ENCODE peak calls at places on chromosomes 7 and 10, in seven cellular contexts. L is effector CD4-positive, alpha-beta T cell; M is posterior cingulate gyrus; U is iPS-NIHi11; Y is stromal cell of bone marrow; O is NCI-H1092; P is stimulated activated CD8-positive, alpha-beta memory T cell treated with anti-CD3 and anti-CD28 coated beads, Interleukin-15, amount 100 ng/mL, for 48 hours. K is an unnamed sample.

GRCh38 chr10:8444630-8445029 is 390.1 kb downstream of the GATA3 start:
- DNase-seq in Y (no peak), M (no peak), U (peak; percentile 57), O (no peak), L (no peak), P (peak; percentile 17), K (peak; percentile 29)

GRCh38 chr7:132154248-132154647 is 422.0 kb downstream of the PLXNA4 start:
- DNase-seq in P (no peak), L (no peak), Y (no peak), U (no peak), O (no peak), M (no peak), K (no peak)

GRCh38 chr7:37107047-37107446 is 341.6 kb downstream of the ELMO1 start:
- DNase-seq in Y (no peak), O (no peak), L (no peak), P (no peak), M (no peak), U (no peak), K (no peak)

GRCh38 chr7:96621932-96622331 is 87.7 kb downstream of the SEM1 start:
- DNase-seq in P (no peak), O (no peak), M (no peak), L (no peak), U (no peak), Y (no peak), K (no peak)

GRCh38 chr10:126777726-126778125 is 107.2 kb upstream of the C10orf90 start:
- DNase-seq in M (no peak), L (no peak), O (no peak), U (peak; percentile 35), P (no peak), Y (no peak), K (no peak)

GRCh38 chr10:126147866-126148578 is 240.3 kb downstream of the ADAM12 start:
- DNase-seq in M (no peak), P (no peak), Y (peak; percentile 56), O (no peak), U (no peak), L (no peak), K (no peak)

GRCh38 chr7:158494162-158494586 is 93.4 kb downstream of the PTPRN2 start:
- DNase-seq in Y (no peak), L (no peak), U (no peak), P (no peak), M (peak; percentile 79), O (no peak), K (no peak)

GRCh38 chr7:98229991-98230745 is 18.9 kb downstream of the BHLHA15 start:
- DNase-seq in L (no peak), Y (no peak), P (no peak), M (peak; percentile 57), U (peak; percentile 41), O (no peak), K (no peak)

GRCh38 chr10:72322030-72322279 is 32.8 kb downstream of the DNAJB12 start:
- DNase-seq in L (no peak), Y (no peak), O (no peak), M (no peak), U (no peak), P (no peak), K (no peak)

GRCh38 chr7:142817506-142817905 is 37.4 kb upstream of the EPHB6 start:
- DNase-seq in O (no peak), Y (no peak), P (no peak), L (no peak), M (no peak), U (no peak), K (no peak)

GRCh38 chr10:90484518-90484917 is 373.3 kb downstream of the HTR7 start:
- DNase-seq in P (no peak), Y (peak; percentile 18), O (no peak), L (no peak), U (no peak), M (no peak), K (no peak)

GRCh38 chr7:27992755-27993478 is 187.7 kb downstream of the JAZF1 start:
- DNase-seq in M (no peak), U (no peak), L (no peak), Y (no peak), O (peak; percentile 71), P (no peak), K (no peak)

GRCh38 chr10:58943234-58943633 is 233.2 kb upstream of the PHYHIPL start:
- DNase-seq in P (no peak), L (no peak), M (no peak), U (no peak), O (no peak), Y (peak; percentile 61), K (no peak)

GRCh38 chr7:151014950-151015349 is 9.3 kb downstream of the ATG9B start:
- DNase-seq in L (no peak), U (no peak), M (no peak), O (no peak), Y (no peak), P (no peak), K (no peak)

GRCh38 chr10:33386926-33387325 is 52.5 kb upstream of the NRP1 start:
- DNase-seq in O (no peak), Y (no peak), M (no peak), P (no peak), L (no peak), U (no peak), K (no peak)

GRCh38 chr7:97126483-97127171 is 9.1 kb downstream of the SDHAF3 start:
- DNase-seq in M (no peak), P (no peak), U (peak; percentile 6), Y (no peak), L (no peak), O (no peak), K (no peak)

GRCh38 chr10:127834221-127834620 is 58.5 kb downstream of the CLRN3 start:
- DNase-seq in Y (no peak), U (no peak), O (no peak), M (no peak), P (no peak), L (no peak), K (no peak)

GRCh38 chr7:67754651-67755050 is 758.0 kb downstream of the TYW1 start:
- DNase-seq in P (no peak), M (no peak), L (no peak), O (no peak), U (no peak), Y (no peak), K (no peak)

GRCh38 chr7:127844165-127844564 is 187.1 kb downstream of the LRRC4 start:
- DNase-seq in P (no peak), Y (no peak), L (no peak), U (no peak), M (no peak), O (no peak), K (no peak)

GRCh38 chr10:80413152-80413996 is 5.0 kb downstream of the PRXL2A start:
- DNase-seq in U (peak; percentile 29), P (no peak), M (no peak), O (no peak), Y (no peak), L (no peak), K (no peak)

GRCh38 chr7:156532016-156532602 is 108.5 kb upstream of the RNF32 start:
- DNase-seq in U (no peak), O (no peak), L (no peak), M (no peak), Y (no peak), P (no peak), K (no peak)

GRCh38 chr7:66602159-66602558 is 26.5 kb upstream of the KCTD7 start:
- DNase-seq in L (no peak), M (peak; percentile 23), Y (no peak), P (no peak), O (no peak), U (no peak), K (no peak)

GRCh38 chr10:43294241-43294658 is 27.4 kb upstream of the RASGEF1A start:
- DNase-seq in O (no peak), P (no peak), L (peak; percentile 27), U (no peak), M (peak; percentile 58), Y (no peak), K (peak; percentile 23)

GRCh38 chr10:8453587-8453986 is 399.1 kb downstream of the GATA3 start:
- DNase-seq in M (no peak), P (no peak), U (no peak), O (no peak), L (no peak), Y (peak; percentile 11), K (no peak)

GRCh38 chr10:110568055-110568735 is 700 bp downstream of the SMC3 start:
- DNase-seq in P (peak; percentile 42), M (peak; percentile 89), L (peak; percentile 40), U (peak; percentile 62), O (peak; percentile 10), Y (no peak), K (peak; percentile 33)

GRCh38 chr7:157355784-157356511 is 19.1 kb downstream of the DNAJB6 start:
- DNase-seq in U (no peak), M (peak; percentile 90), O (no peak), Y (no peak), P (no peak), L (no peak), K (no peak)

GRCh38 chr10:72679838-72680241 is 12.1 kb upstream of the MCU start:
- DNase-seq in M (no peak), P (no peak), O (no peak), L (no peak), U (no peak), Y (no peak), K (no peak)

GRCh38 chr7:46930336-46930735 is 651.6 kb downstream of the TNS3 start:
- DNase-seq in U (no peak), Y (peak; percentile 93), M (no peak), L (no peak), O (no peak), P (no peak), K (no peak)

GRCh38 chr10:4588824-4589223 is 237.2 kb upstream of the AKR1E2 start:
- DNase-seq in L (no peak), P (no peak), O (no peak), U (no peak), Y (no peak), M (no peak), K (no peak)

GRCh38 chr7:26368542-26368941 is 76.9 kb downstream of the SNX10 start:
- DNase-seq in L (no peak), O (no peak), U (no peak), M (no peak), Y (no peak), P (no peak), K (no peak)

GRCh38 chr10:13630231-13630630 is 43.5 kb downstream of the PRPF18 start:
- DNase-seq in M (no peak), U (no peak), L (no peak), Y (no peak), P (no peak), O (no peak), K (no peak)

GRCh38 chr7:24911213-24911603 is 68.8 kb downstream of the OSBPL3 start:
- DNase-seq in O (no peak), M (no peak), U (no peak), P (no peak), Y (no peak), L (no peak), K (peak; percentile 93)

GRCh38 chr10:18976681-18977251 is 71.8 kb upstream of the MALRD1 start:
- DNase-seq in L (no peak), Y (no peak), P (no peak), M (no peak), U (no peak), O (no peak), K (no peak)

GRCh38 chr10:25493122-25493893 is 318.5 kb downstream of the GPR158 start:
- DNase-seq in P (no peak), U (peak; percentile 62), L (no peak), O (no peak), Y (no peak), M (no peak), K (no peak)

GRCh38 chr10:24884793-24885192 is 67.6 kb downstream of the PRTFDC1 start:
- DNase-seq in L (no peak), Y (no peak), O (no peak), U (no peak), P (no peak), M (no peak), K (no peak)

GRCh38 chr7:135936497-135937217 is 40.5 kb downstream of the MTPN start:
- DNase-seq in P (no peak), L (no peak), M (no peak), Y (no peak), O (no peak), U (no peak), K (no peak)

GRCh38 chr7:151888079-151888673 is 11.3 kb upstream of the PRKAG2 start:
- DNase-seq in L (no peak), O (no peak), P (no peak), Y (no peak), U (peak; percentile 49), M (peak; percentile 43), K (no peak)

GRCh38 chr10:122168598-122168997 is 102.5 kb upstream of the BTBD16 start:
- DNase-seq in O (no peak), L (no peak), U (no peak), Y (no peak), P (no peak), M (no peak), K (no peak)

K was measured in T-helper 2 cell.